ENCODE peak calls at places on chromosome 16, in nine cellular contexts. N, J, S, K, H, F, A, B and R are unnamed samples. For H3K4me1, the result is how much of the 10 kb centered on the place peaks cover.

GRCh38 chr16:14199624-14200023 is 128.5 kb downstream of the MRTFB start:
- DNase-seq in B (no peak), N (no peak), F (peak), S (no peak), K (no peak), A (no peak), J (no peak), H (no peak), R (no peak)

GRCh38 chr16:87637357-87637756 is 35.0 kb downstream of the JPH3 start:
- DNase-seq in N (no peak), A (no peak), J (no peak), S (no peak), H (no peak), B (no peak), F (no peak), K (no peak), R (no peak)

GRCh38 chr16:8853611-8854010 is 15.2 kb downstream of the CARHSP1 start:
- DNase-seq in B (no peak), F (no peak), S (no peak), A (no peak), H (no peak), K (no peak), N (no peak), J (no peak), R (no peak)

GRCh38 chr16:62038225-62038624 is 2.0 kb upstream of the CDH8 start:
- DNase-seq in H (no peak), B (no peak), N (no peak), S (no peak), J (no peak), A (no peak), F (no peak), K (no peak), R (no peak)

GRCh38 chr16:11757671-11758545 is 15.3 kb upstream of the TXNDC11 start:
- DNase-seq in J (no peak), N (no peak), H (no peak), F (peak), S (no peak), K (no peak), B (peak), A (peak), R (peak)

GRCh38 chr16:81583893-81584705 is 139.5 kb downstream of the CMIP start:
- DNase-seq in H (no peak), K (no peak), F (peak), J (peak), N (no peak), B (no peak), S (no peak), A (no peak), R (peak)

GRCh38 chr16:28925386-28926228 is 569 bp upstream of the RABEP2 start:
- DNase-seq in B (peak), A (peak), J (peak), F (peak), K (peak), N (peak), S (no peak), H (peak), R (peak)

GRCh38 chr16:23504453-23505179 is 5.7 kb downstream of the GGA2 start:
- DNase-seq in S (peak), K (peak), N (peak), H (peak), J (peak), A (peak), F (peak), B (peak), R (peak)

GRCh38 chr16:4529085-4530060 is 9.2 kb downstream of the CDIP1 start:
- DNase-seq in J (no peak), N (no peak), A (no peak), F (peak), S (peak), B (peak), H (no peak), K (peak), R (peak)

GRCh38 chr16:68357923-68358322 is 47.1 kb downstream of the PRMT7 start:
- DNase-seq in F (no peak), N (no peak), H (no peak), J (no peak), A (no peak), S (no peak), B (no peak), K (no peak), R (no peak)

GRCh38 chr16:22721497-22722100 is 92.4 kb upstream of the HS3ST2 start:
- DNase-seq in J (no peak), S (no peak), K (no peak), B (no peak), F (no peak), H (peak), N (no peak), A (no peak), R (peak)

GRCh38 chr16:67699265-67699664 is 19.9 kb downstream of the GFOD2 start:
- DNase-seq in J (no peak), B (no peak), N (no peak), F (no peak), A (no peak), H (no peak), S (no peak), K (no peak), R (no peak)

GRCh38 chr16:57027067-57027466 is 37.7 kb downstream of the NLRC5 start:
- DNase-seq in J (no peak), S (no peak), A (peak), F (no peak), K (no peak), B (no peak), N (no peak), H (no peak), R (no peak)

GRCh38 chr16:68234188-68235104 is 1.5 kb downstream of the ESRP2 start:
- DNase-seq in H (no peak), S (peak), K (no peak), J (peak), F (peak), N (no peak), B (peak), A (peak), R (no peak)

GRCh38 chr16:4064950-4065352 is 51.3 kb downstream of the ADCY9 start:
- DNase-seq in A (no peak), H (no peak), J (no peak), F (no peak), S (no peak), K (no peak), B (no peak), N (no peak), R (no peak)

GRCh38 chr16:3854740-3855139 is 25.8 kb downstream of the CREBBP start:
- DNase-seq in K (no peak), B (no peak), F (no peak), A (no peak), N (no peak), H (no peak), S (no peak), J (no peak), R (no peak)

GRCh38 chr16:3953728-3954410 is 73.4 kb upstream of the CREBBP start:
- DNase-seq in F (no peak), A (no peak), H (no peak), J (no peak), N (no peak), B (no peak), K (no peak), S (no peak), R (peak)

GRCh38 chr16:4327782-4328579 is 12.1 kb downstream of the GLIS2 start:
- DNase-seq in K (peak), S (peak), F (peak), B (peak), H (peak), A (peak), J (peak), N (peak), R (peak)

GRCh38 chr16:68083861-68084503 is 1.2 kb upstream of the NFATC3 start:
- DNase-seq in F (no peak), B (no peak), A (peak), H (no peak), S (peak), K (no peak), J (no peak), N (peak), R (peak)

GRCh38 chr16:21708533-21709115 is 44.9 kb downstream of the OTOA start:
- DNase-seq in F (peak), J (peak), K (peak), B (peak), S (peak), N (peak), A (peak), H (peak), R (peak)

GRCh38 chr16:81371106-81371505 is 56.3 kb downstream of the GAN start:
- DNase-seq in B (no peak), J (no peak), S (no peak), N (no peak), A (no peak), F (peak), K (no peak), H (no peak), R (no peak)

GRCh38 chr16:7055443-7055842 is 277.2 kb upstream of the RBFOX1 start:
- DNase-seq in B (no peak), N (peak), H (no peak), K (no peak), F (no peak), A (no peak), J (no peak), S (peak), R (no peak)

GRCh38 chr16:30953511-30954124 is 3.9 kb upstream of the SETD1A start:
- DNase-seq in A (peak), J (peak), K (peak), F (peak), B (peak), N (peak), S (peak), H (peak), R (peak)

GRCh38 chr16:87033541-87034300 is 283.5 kb downstream of the C16orf95 start:
- DNase-seq in J (no peak), A (no peak), B (no peak), N (no peak), F (no peak), K (no peak), H (peak), S (no peak), R (no peak)

GRCh38 chr16:54921229-54921824 is 9.3 kb upstream of the IRX5 start:
- DNase-seq in B (no peak), K (no peak), J (no peak), S (no peak), N (no peak), F (peak), H (no peak), A (no peak), R (no peak)

GRCh38 chr16:35637683-35638082 is 2178.3 kb downstream of the TP53TG3F start:
- DNase-seq in A (no peak), S (no peak), K (no peak), J (no peak), H (no peak), N (no peak), F (no peak), B (no peak), R (no peak)

GRCh38 chr16:27432600-27432957 is 30.6 kb downstream of the IL21R start:
- DNase-seq in K (no peak), A (no peak), J (peak), N (no peak), H (no peak), F (peak), B (no peak), S (peak), R (no peak)

GRCh38 chr16:3401719-3402397 is 843 bp downstream of the ZNF174 start:
- DNase-seq in N (peak), H (no peak), F (no peak), B (no peak), J (no peak), A (peak), K (peak), S (peak), R (peak)

GRCh38 chr16:58912571-58912970 is 178.5 kb upstream of the GOT2 start:
- DNase-seq in B (no peak), S (peak), F (no peak), A (no peak), H (no peak), N (no peak), J (no peak), K (no peak), R (no peak)

GRCh38 chr16:3835089-3835602 is 45.4 kb downstream of the CREBBP start:
- DNase-seq in K (no peak), S (no peak), F (no peak), B (no peak), N (no peak), A (no peak), J (no peak), H (no peak), R (no peak)

GRCh38 chr16:50451951-50452508 is 83.2 kb upstream of the BRD7 start:
- DNase-seq in H (no peak), J (no peak), B (no peak), A (no peak), N (no peak), F (no peak), K (no peak), S (no peak), R (no peak)

GRCh38 chr16:15055141-15056053 is 477 bp downstream of the NTAN1 start:
- DNase-seq in B (no peak), N (peak), K (peak), S (peak), A (peak), F (peak), H (peak), J (peak), R (no peak)

GRCh38 chr16:15829460-15829859 is 27.4 kb downstream of the MYH11 start:
- DNase-seq in A (no peak), H (peak), K (no peak), N (no peak), F (no peak), S (peak), J (peak), B (peak), R (no peak)

GRCh38 chr16:77789085-77789611 is 784 bp downstream of the VAT1L start:
- DNase-seq in B (peak), K (no peak), J (no peak), N (no peak), F (peak), S (peak), H (no peak), A (no peak), R (no peak)

GRCh38 chr16:78489631-78490030 is 390.2 kb downstream of the WWOX start:
- DNase-seq in N (no peak), F (no peak), K (no peak), B (no peak), S (no peak), J (no peak), A (no peak), H (no peak), R (no peak)

GRCh38 chr16:86566601-86566965 is at the start of gene FOXC2:
- DNase-seq in F (peak), A (no peak), J (peak), N (no peak), B (peak), K (no peak), H (peak), S (peak), R (peak)

GRCh38 chr16:6864244-6864643 is 468.4 kb upstream of the RBFOX1 start:
- DNase-seq in H (no peak), B (no peak), S (no peak), N (no peak), J (no peak), A (no peak), F (no peak), K (no peak), R (no peak)

GRCh38 chr16:79595261-79595660 is 5.3 kb downstream of the MAF start:
- DNase-seq in H (no peak), N (no peak), B (no peak), A (no peak), J (no peak), S (no peak), K (no peak), F (peak), R (no peak)

DNA sequence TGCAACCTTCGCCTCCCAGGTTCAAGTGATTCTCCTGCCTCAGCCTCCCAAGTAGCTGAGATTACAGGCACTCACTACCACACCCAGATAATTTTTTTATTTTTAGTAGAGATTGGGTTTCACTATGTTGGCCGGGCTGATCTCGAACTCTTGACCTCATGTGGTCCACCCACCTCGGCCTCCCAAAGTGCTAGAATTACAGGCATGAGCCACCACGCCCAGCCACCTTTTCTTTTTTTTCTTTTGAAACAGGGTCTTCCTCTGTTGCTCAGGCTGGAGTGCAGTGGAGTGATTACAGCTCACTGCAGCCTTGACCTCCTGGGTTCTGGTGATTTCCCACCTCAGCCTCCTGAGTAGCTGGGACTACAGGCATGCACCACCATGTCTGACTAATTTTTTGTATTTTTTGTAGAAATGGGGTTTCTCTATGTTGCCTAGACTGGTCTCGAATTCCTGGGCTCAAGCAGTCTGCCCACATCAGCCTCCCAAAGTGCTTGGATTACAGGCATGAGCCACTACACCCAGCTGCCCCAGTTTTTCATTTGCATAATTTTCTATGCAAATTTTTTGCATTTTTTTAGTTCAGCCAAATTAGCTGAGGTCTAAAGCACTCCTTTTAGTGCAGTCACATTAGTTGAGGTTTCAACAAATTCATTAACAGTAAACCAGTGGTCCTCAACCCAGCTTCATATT is 11.3 kb downstream of the WWP2 start:
- DNase-seq in S (no peak), H (no peak), F (no peak), J (no peak), B (no peak), A (no peak), N (peak), K (no peak), R (peak)
- H3K4me1 ChIP-seq in S (under half), H (under half), F (under half), J (under half), B (under half), A (half or more), N (under half), K (under half), R (under half)

GRCh38 chr16:85252014-85252413 is 139.7 kb upstream of the CIBAR2 start:
- DNase-seq in N (no peak), S (no peak), B (no peak), H (no peak), A (no peak), K (no peak), J (no peak), F (no peak), R (no peak)
- H3K4me1 ChIP-seq in N (under half), S (under half), B (under half), H (under half), A (under half), K (under half), J (under half), F (under half), R (under half)

GRCh38 chr16:89104303-89104702 is 10.7 kb downstream of the ACSF3 start:
- DNase-seq in J (no peak), H (no peak), A (no peak), S (no peak), N (no peak), B (no peak), F (no peak), K (no peak), R (no peak)

GRCh38 chr16:89104930-89105571 is 11.4 kb downstream of the ACSF3 start:
- DNase-seq in N (no peak), A (no peak), F (no peak), H (no peak), K (no peak), B (peak), J (no peak), S (no peak), R (no peak)

GRCh38 chr16:89107209-89107582 is 13.5 kb downstream of the ACSF3 start:
- DNase-seq in K (no peak), S (no peak), N (no peak), F (no peak), J (no peak), B (no peak), A (no peak), H (no peak), R (peak)

GRCh38 chr16:89106533-89107208 is 13.0 kb downstream of the ACSF3 start:
- DNase-seq in B (no peak), F (no peak), H (no peak), S (no peak), K (no peak), N (no peak), A (no peak), J (no peak), R (no peak)

DNA sequence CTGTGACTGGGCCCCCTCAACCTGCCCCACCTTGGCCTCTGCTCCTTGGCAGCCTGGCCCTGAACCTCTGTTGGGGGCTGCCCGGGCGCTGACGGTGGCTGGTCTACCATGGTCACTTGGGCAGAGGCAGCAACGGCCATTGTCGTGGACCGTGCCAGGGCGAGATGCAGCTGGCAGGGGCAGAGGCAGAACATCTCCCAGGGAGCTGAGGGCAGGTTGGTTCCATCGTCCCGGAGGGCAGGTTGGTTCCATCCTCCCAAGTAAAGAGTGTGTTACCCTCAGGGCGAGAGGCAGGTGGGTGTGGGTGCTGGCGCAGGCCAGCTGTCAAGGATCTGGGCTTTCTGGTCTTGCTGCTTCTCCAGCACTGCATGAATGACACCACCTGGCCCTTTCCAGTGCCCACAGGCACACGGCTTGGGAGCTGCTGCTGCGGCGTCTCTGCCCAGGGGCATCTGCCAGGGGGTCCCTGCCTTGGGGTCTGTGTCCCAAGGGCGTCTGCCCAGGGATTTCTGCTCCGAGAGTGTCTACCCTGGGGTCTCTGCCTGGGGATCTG is 12.0 kb downstream of the ACSF3 start:
- DNase-seq in A (no peak), J (no peak), N (no peak), K (no peak), B (peak), S (no peak), H (no peak), F (no peak), R (no peak)
- H3K4me1 ChIP-seq in A (under half), J (under half), N (under half), K (under half), B (under half), S (under half), H (under half), F (under half), R (under half)

GRCh38 chr16:65617421-65617820 is 495.6 kb upstream of the CDH11 start:
- DNase-seq in K (no peak), A (no peak), F (no peak), S (no peak), J (no peak), B (no peak), H (no peak), N (no peak), R (peak)

GRCh38 chr16:65618335-65618734 is 496.5 kb upstream of the CDH11 start:
- DNase-seq in F (no peak), K (peak), B (no peak), S (no peak), J (no peak), H (no peak), N (no peak), A (no peak), R (peak)

GRCh38 chr16:65618931-65619330 is 497.1 kb upstream of the CDH11 start:
- DNase-seq in H (no peak), F (no peak), K (no peak), S (no peak), A (no peak), N (no peak), B (no peak), J (no peak), R (no peak)

GRCh38 chr16:65621640-65622039 is 499.8 kb upstream of the CDH11 start:
- DNase-seq in F (no peak), H (no peak), S (no peak), N (no peak), A (no peak), K (peak), J (no peak), B (no peak), R (peak)

DNA sequence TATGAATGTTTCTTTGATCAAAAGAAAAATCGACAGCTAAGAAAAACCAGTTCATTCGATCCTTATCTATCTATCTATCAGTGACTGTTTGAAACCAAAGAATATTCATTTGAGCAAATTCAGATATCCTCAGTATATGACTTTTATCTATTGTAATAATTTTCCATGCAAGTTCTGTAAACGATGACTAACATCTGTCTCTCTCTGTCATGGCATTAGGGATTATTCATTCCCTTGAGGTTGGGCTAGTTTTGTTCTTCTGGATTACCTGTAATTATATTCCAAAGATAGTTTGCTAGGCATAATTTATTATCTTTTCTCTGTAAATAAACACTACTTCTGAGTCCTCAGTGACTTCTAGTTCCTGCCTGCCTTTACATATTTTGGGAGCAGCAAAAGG is 497.7 kb upstream of the CDH11 start:
- DNase-seq in S (no peak), F (no peak), A (no peak), N (no peak), J (no peak), H (no peak), K (no peak), B (no peak), R (no peak)
- H3K4me1 ChIP-seq in S (under half), F (under half), A (under half), N (under half), J (under half), H (under half), K (half or more), B (under half), R (under half)